ENCODE peak calls at places on chromosomes 5 and 9, in six cellular contexts. T, H, N, L, V and F are unnamed samples.

GRCh38 chr9:9521033-9521779 is 1091.6 kb downstream of the PTPRD start:
- DNase-seq in L (no peak), H (no peak), V (no peak), N (no peak), T (no peak), F (no peak)

GRCh38 chr9:117178596-117179111 is 236.2 kb downstream of the ASTN2 start:
- DNase-seq in H (no peak), T (no peak), V (no peak), L (no peak), N (no peak), F (peak)

GRCh38 chr5:170161069-170161468 is 55.4 kb downstream of the FOXI1 start:
- DNase-seq in H (no peak), L (no peak), V (no peak), T (no peak), N (no peak), F (no peak)

GRCh38 chr9:137278061-137278912 is 761 bp downstream of the TOR4A start:
- DNase-seq in T (peak), V (no peak), H (no peak), N (peak), L (no peak), F (no peak)

GRCh38 chr9:114720296-114720695 is 38.3 kb upstream of the TEX48 start:
- DNase-seq in V (no peak), L (no peak), T (no peak), N (peak), H (no peak), F (no peak)

GRCh38 chr5:88092358-88092757 is 176.3 kb downstream of the TMEM161B start:
- DNase-seq in V (no peak), N (no peak), L (no peak), T (no peak), H (no peak), F (no peak)

GRCh38 chr5:55226027-55226933 is 835 bp downstream of the MCIDAS start:
- DNase-seq in L (peak), H (peak), T (peak), V (no peak), N (no peak), F (no peak)

GRCh38 chr9:102975246-102975645 is 19.9 kb upstream of the CYLC2 start:
- DNase-seq in V (no peak), T (no peak), H (no peak), L (no peak), N (no peak), F (no peak)

GRCh38 chr5:66660401-66660800 is 64.2 kb downstream of the MAST4 start:
- DNase-seq in T (no peak), H (no peak), V (no peak), N (no peak), L (no peak), F (no peak)

GRCh38 chr5:32500206-32500605 is 55.7 kb upstream of the ZFR start:
- DNase-seq in H (no peak), N (no peak), L (no peak), V (no peak), T (no peak), F (no peak)

GRCh38 chr9:77663754-77664153 is 15.6 kb upstream of the GNA14 start:
- DNase-seq in T (no peak), H (no peak), L (no peak), N (peak), V (no peak), F (no peak)

GRCh38 chr5:52564594-52564993 is 223.1 kb upstream of the ITGA1 start:
- DNase-seq in V (no peak), H (no peak), N (no peak), T (no peak), L (no peak), F (no peak)

GRCh38 chr5:150505041-150505511 is 2.9 kb upstream of the NDST1 start:
- DNase-seq in N (no peak), T (no peak), L (no peak), H (no peak), V (no peak), F (no peak)

GRCh38 chr5:160312139-160312959 is at the start of gene CCNJL:
- DNase-seq in V (no peak), H (peak), N (peak), T (no peak), L (no peak), F (peak)

GRCh38 chr5:143054480-143054941 is 284.3 kb downstream of the ARHGAP26 start:
- DNase-seq in T (no peak), V (no peak), L (no peak), N (no peak), H (no peak), F (no peak)

GRCh38 chr5:102911973-102912372 is 156.9 kb downstream of the PAM start:
- DNase-seq in V (no peak), H (peak), T (no peak), N (peak), L (no peak), F (no peak)

GRCh38 chr9:7976167-7976755 is 176.7 kb upstream of the DMAC1 start:
- DNase-seq in H (no peak), T (no peak), V (peak), N (no peak), L (peak), F (no peak)

GRCh38 chr5:135134686-135135381 is 100.8 kb upstream of the PITX1 start:
- DNase-seq in N (no peak), V (no peak), T (no peak), H (no peak), L (no peak), F (no peak)

GRCh38 chr5:83726912-83727311 is 6.3 kb upstream of the HAPLN1 start:
- DNase-seq in T (no peak), V (no peak), N (no peak), L (no peak), H (no peak), F (no peak)